ENCODE peak calls at places on chromosomes 7 and 10, in eight cellular contexts. R is amniotic epithelial cell; G is activated CD8-positive, alpha-beta memory T cell treated with anti-CD3 and anti-CD28 coated beads, Interleukin-2, amount 50 U/mL, for 48 hours; P is stimulated activated CD8-positive, alpha-beta memory T cell treated with anti-CD3 and anti-CD28 coated beads, Interleukin-7, amount 100 ng/mL, for 24 hours; W is stimulated activated CD4-positive, alpha-beta T cell treated with anti-CD3 and anti-CD28 coated beads, Interleukin-4, amount 100 ng/mL, for 4 hours; V is Caki2; C is activated naive CD4-positive, alpha-beta T cell treated with anti-CD3 and anti-CD28 coated beads for 36 hours; N is C1 segment of cervical spinal cord. O is an unnamed sample.

GRCh38 chr10:11325817-11326216 is 285.6 kb downstream of the USP6NL start:
- DNase-seq in R (peak), G (no peak), P (no peak), W (no peak), V (no peak), C (no peak), N (no peak), O (no peak)

GRCh38 chr7:128029405-128029995 is 1.7 kb downstream of the LRRC4 start:
- DNase-seq in R (no peak), G (no peak), P (no peak), W (no peak), V (no peak), C (no peak), N (no peak), O (no peak)

GRCh38 chr7:1848013-1848640 is 178.1 kb downstream of the ELFN1 start:
- DNase-seq in R (no peak), G (no peak), P (no peak), W (no peak), V (no peak), C (no peak), N (no peak), O (no peak)

GRCh38 chr7:109136893-109137292 is 567.2 kb downstream of the DNAJB9 start:
- DNase-seq in R (no peak), G (no peak), P (no peak), W (no peak), V (no peak), C (no peak), N (no peak), O (no peak)

GRCh38 chr10:84147347-84147746 is 8.0 kb downstream of the GHITM start:
- DNase-seq in R (no peak), G (no peak), P (no peak), W (no peak), V (no peak), C (no peak), N (no peak), O (no peak)

GRCh38 chr10:112653851-112654250 is 206.8 kb downstream of the VTI1A start:
- DNase-seq in R (no peak), G (no peak), P (no peak), W (no peak), V (no peak), C (no peak), N (no peak), O (no peak)

GRCh38 chr7:141976524-141977245 is 3.1 kb upstream of the TAS2R38 start:
- DNase-seq in R (no peak), G (no peak), P (no peak), W (no peak), V (no peak), C (no peak), N (no peak), O (no peak)

GRCh38 chr10:110437761-110438341 is 59.9 kb upstream of the DUSP5 start:
- DNase-seq in R (no peak), G (peak), P (no peak), W (no peak), V (no peak), C (no peak), N (no peak), O (no peak)

GRCh38 chr10:120110196-120110595 is 217.7 kb downstream of the SEC23IP start:
- DNase-seq in R (no peak), G (no peak), P (no peak), W (no peak), V (no peak), C (no peak), N (no peak), O (no peak)

GRCh38 chr10:132276179-132276675 is 31.5 kb downstream of the STK32C start:
- DNase-seq in R (no peak), G (no peak), P (no peak), W (no peak), V (no peak), C (no peak), N (no peak), O (no peak)

GRCh38 chr10:106897631-106898161 is 266.8 kb downstream of the SORCS1 start:
- DNase-seq in R (no peak), G (no peak), P (no peak), W (no peak), V (no peak), C (no peak), N (no peak), O (no peak)

GRCh38 chr7:3259711-3260424 is 41.2 kb upstream of the SDK1 start:
- DNase-seq in R (peak), G (no peak), P (no peak), W (no peak), V (no peak), C (no peak), N (no peak), O (no peak)

GRCh38 chr10:118273662-118274061 is 68.5 kb downstream of the FAM204A start:
- DNase-seq in R (no peak), G (no peak), P (no peak), W (no peak), V (no peak), C (no peak), N (no peak), O (no peak)

GRCh38 chr7:40604601-40605438 is 470.0 kb downstream of the SUGCT start:
- DNase-seq in R (peak), G (peak), P (no peak), W (no peak), V (no peak), C (peak), N (peak), O (peak)

GRCh38 chr10:71191459-71192113 is 20.8 kb upstream of the UNC5B start:
- DNase-seq in R (no peak), G (no peak), P (no peak), W (no peak), V (no peak), C (no peak), N (no peak), O (no peak)

GRCh38 chr10:58998924-58999713 is 177.3 kb upstream of the PHYHIPL start:
- DNase-seq in R (no peak), G (no peak), P (no peak), W (no peak), V (no peak), C (no peak), N (peak), O (no peak)

GRCh38 chr10:123284022-123284421 is 129.8 kb downstream of the BUB3 start:
- DNase-seq in R (no peak), G (no peak), P (no peak), W (no peak), V (no peak), C (no peak), N (no peak), O (no peak)

GRCh38 chr7:128888756-128889095 is 21.8 kb downstream of the KCP start:
- DNase-seq in R (no peak), G (no peak), P (no peak), W (no peak), V (no peak), C (no peak), N (no peak), O (no peak)

GRCh38 chr10:34356463-34356862 is 458.6 kb downstream of the PARD3 start:
- DNase-seq in R (no peak), G (no peak), P (no peak), W (no peak), V (no peak), C (no peak), N (no peak), O (no peak)

GRCh38 chr7:129765352-129765751 is 153.8 kb downstream of the NRF1 start:
- DNase-seq in R (no peak), G (no peak), P (no peak), W (no peak), V (no peak), C (no peak), N (no peak), O (no peak)

GRCh38 chr10:118395919-118396318 is 53.8 kb upstream of the FAM204A start:
- DNase-seq in R (no peak), G (no peak), P (no peak), W (no peak), V (no peak), C (no peak), N (no peak), O (no peak)

GRCh38 chr7:7693881-7694280 is 24.5 kb downstream of the RPA3 start:
- DNase-seq in R (peak), G (no peak), P (no peak), W (no peak), V (peak), C (no peak), N (no peak), O (no peak)

GRCh38 chr10:78903351-78903940 is 165.3 kb upstream of the ZMIZ1 start:
- DNase-seq in R (no peak), G (peak), P (no peak), W (no peak), V (no peak), C (no peak), N (no peak), O (no peak)

GRCh38 chr7:155684546-155684945 is 40.1 kb downstream of the RBM33 start:
- DNase-seq in R (no peak), G (no peak), P (no peak), W (no peak), V (no peak), C (no peak), N (no peak), O (no peak)

O was measured in T-helper 2 cell treated with Interferon-gamma antibody and Interleukin-4, amounts not matched to agents 5 μg/mL and 100 μg/mL, for 36 hours.